ENCODE peak calls at places on chromosomes 6 and 20, in five cellular contexts. D is choroid plexus epithelial cell, U is brain microvascular endothelial cell, K is Peyer's patch, G is bronchial epithelial cell. C is an unnamed sample.

GRCh38 chr6:108622601-108623335 is 62.1 kb downstream of the FOXO3 start:
- DNase-seq in G (peak), K (peak), D (peak), U (peak), C (peak)

GRCh38 chr6:100381111-100381510 is 83.6 kb downstream of the SIM1 start:
- DNase-seq in D (peak), G (no peak), U (no peak), K (no peak), C (no peak)

GRCh38 chr20:32582659-32583580 is 2.2 kb downstream of the NOL4L start:
- DNase-seq in D (no peak), U (no peak), K (peak), G (no peak), C (no peak)

GRCh38 chr6:150732765-150733539 is 132.6 kb upstream of the MTHFD1L start:
- DNase-seq in G (no peak), D (no peak), K (no peak), U (no peak), C (no peak)

GRCh38 chr6:8670792-8671191 is 235.4 kb upstream of the SLC35B3 start:
- DNase-seq in G (peak), D (no peak), U (no peak), K (no peak), C (no peak)

GRCh38 chr6:105151644-105152043 is 28.2 kb downstream of the POPDC3 start:
- DNase-seq in U (no peak), D (no peak), K (no peak), G (no peak), C (no peak)

GRCh38 chr6:1527098-1527497 is 82.6 kb upstream of the FOXC1 start:
- DNase-seq in K (no peak), G (peak), D (peak), U (peak), C (peak)

GRCh38 chr6:8207869-8208191 is 105.5 kb upstream of the EEF1E1 start:
- DNase-seq in K (no peak), U (no peak), G (no peak), D (no peak), C (no peak)

GRCh38 chr6:111841822-111842221 is 31.4 kb downstream of the FYN start:
- DNase-seq in U (peak), K (peak), D (peak), G (peak), C (peak)

GRCh38 chr6:134553941-134554340 is 236.0 kb upstream of the SGK1 start:
- DNase-seq in U (no peak), G (no peak), D (no peak), K (no peak), C (no peak)

GRCh38 chr6:11121851-11122250 is 10.3 kb upstream of the ERVFRD-1 start:
- DNase-seq in D (peak), G (no peak), K (no peak), U (peak), C (no peak)

GRCh38 chr6:11123978-11124377 is 12.5 kb upstream of the ERVFRD-1 start:
- DNase-seq in D (no peak), G (no peak), U (no peak), K (no peak), C (no peak)

GRCh38 chr6:11120273-11121005 is 8.9 kb upstream of the ERVFRD-1 start:
- DNase-seq in D (peak), K (no peak), G (peak), U (peak), C (peak)

GRCh38 chr6:11126876-11127275 is 15.4 kb upstream of the ERVFRD-1 start:
- DNase-seq in U (peak), G (no peak), K (no peak), D (no peak), C (peak)

DNA sequence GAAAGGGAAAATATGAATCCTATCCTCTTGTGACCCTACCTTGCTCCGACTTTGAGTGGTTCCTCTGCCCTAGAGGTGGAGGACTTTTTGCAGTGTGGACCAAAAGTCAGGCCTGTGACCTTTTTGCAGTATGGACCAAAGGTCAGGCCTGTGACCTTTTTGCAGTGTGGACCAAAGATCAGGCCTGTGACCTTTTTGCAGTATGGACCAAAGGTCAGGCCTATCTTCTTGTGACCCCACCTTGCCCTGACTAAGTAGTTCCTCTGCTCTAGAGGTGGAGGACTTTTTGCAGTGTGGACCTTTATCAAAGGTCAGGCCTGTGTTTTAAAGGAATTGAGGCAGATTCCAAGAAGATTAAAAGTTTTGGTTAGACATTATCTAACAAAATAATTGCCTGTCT is 10.9 kb upstream of the ERVFRD-1 start:
- DNase-seq in K (no peak), D (no peak), U (no peak), G (no peak), C (no peak)
- TF ChIP-seq CTCF in K (no peak), D (no peak), U (no peak), G (no peak), C (no peak)

GRCh38 chr6:6610031-6610591 is 21.6 kb downstream of the LY86 start:
- DNase-seq in K (peak), U (no peak), D (no peak), G (no peak), C (no peak)
- H3K4me3 ChIP-seq in K (no peak), U (no peak), D (no peak), G (no peak), C (no peak)

GRCh38 chr20:1503564-1504227 is 12.5 kb upstream of the SIRPB2 start:
- DNase-seq in G (peak), D (peak), K (peak), U (peak), C (peak)
- TF ChIP-seq CTCF in G (peak), D (peak), K (peak), U (peak), C (peak)

DNA sequence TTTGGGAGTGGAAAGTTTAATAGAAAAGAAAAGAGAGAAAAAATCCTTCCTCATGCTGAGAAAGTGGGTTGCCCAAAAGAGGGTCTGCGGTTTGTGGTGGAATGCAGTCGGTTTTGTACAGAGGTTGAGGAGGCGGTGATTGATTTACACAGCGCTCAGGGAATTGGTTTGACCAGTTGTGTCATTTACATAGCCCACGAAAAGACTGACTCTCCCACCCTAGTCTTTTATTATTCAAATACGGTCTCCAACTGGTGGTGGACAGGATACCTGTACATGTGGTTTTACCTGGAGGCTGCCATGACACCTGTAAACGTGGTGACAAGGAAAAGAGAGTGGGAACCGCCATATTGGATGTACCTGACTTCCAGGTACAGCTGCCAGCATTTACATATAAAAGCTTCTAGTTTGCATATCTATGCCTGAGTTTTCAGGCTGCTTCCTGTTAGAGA is 42.1 kb downstream of the HLA-DPB1 start:
- DNase-seq in G (no peak), U (no peak), D (no peak), K (no peak), C (no peak)
- H3K4me3 ChIP-seq in G (no peak), U (no peak), D (no peak), K (no peak), C (no peak)

DNA sequence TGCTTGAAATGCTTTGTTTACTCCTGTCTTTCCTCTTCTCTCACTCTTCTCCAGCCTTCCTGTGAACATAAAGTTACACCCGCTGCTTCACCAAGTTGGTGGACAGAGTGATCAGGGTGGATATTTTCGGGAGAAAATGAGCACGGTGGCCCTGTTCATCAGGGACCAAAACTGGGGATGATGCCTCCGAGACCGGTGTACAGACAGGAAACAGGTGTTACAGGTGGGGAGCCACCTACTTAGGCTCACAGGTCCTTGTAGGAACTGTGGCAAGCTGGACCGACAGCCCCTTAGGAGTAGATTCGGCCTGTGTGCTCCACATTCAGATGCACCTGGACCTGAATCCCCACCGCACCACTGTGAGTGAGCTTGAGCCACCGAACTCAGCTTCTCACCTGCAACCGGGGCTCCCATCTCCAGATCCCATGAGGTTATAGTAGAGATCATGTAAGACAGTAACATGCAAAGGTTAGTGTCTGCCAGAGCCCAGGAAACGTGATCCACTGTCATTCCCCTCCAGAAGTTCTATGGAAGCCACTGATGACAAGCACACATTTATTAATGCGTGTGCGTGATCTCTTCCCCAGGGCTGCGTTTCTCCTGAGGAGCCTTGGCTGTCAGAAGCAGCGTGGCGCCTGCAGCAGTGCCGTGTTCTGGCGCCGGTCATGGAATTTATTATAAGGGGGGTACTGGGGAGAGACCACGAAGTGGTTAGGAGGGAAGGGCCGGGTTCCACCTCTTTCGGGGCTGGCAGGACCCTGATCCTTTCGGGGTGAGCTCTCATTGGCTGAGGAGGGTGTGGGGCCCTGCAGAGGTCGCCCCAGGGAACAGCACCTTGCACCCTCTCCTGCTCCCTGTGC is 94.2 kb downstream of the ERMARD start:
- DNase-seq in D (no peak), K (no peak), G (no peak), U (no peak), C (no peak)
- TF ChIP-seq CTCF in D (no peak), K (no peak), G (no peak), U (no peak), C (no peak)

DNA sequence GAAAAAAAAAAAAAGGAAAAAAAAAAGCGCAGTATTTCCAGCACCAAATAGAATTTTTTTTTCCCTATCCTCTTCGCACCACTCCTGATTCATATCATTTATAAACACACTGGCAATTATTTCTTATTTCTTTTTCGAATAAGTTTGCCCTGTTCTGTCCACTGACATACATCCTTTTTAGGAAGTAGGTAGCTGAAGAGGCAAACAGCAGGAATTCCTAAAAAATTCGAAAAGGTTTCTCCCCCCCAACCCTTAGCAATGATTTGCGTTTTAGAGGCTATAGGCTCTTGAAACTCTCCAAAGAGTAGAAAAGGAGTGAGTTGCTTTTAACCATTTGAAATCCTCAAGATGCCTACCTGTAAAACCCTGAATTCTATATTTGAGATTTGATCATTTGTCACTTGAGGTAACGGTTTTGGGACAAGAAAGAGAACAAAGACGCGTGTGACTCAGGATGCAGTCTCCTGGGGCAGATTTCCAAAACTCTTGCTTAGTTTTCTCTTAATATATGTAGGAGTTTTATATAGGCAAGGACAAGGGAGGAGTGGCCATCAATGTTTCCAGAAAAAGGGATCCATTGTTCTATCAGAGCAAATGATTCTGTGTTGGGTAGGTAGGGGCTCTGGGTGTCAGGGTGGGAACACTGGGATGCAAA is 531 bp upstream of the CCN2 start:
- DNase-seq in U (no peak), G (no peak), D (no peak), K (no peak), C (no peak)
- H3K4me3 ChIP-seq in U (peak), G (peak), D (peak), K (peak), C (no peak)